ENCODE peak calls at places on chromosome 6, in seven cellular contexts. W is cardiac muscle cell; R is CD8-positive, alpha-beta T cell; P is stomach; F is left ventricle myocardium inferior; Q is sigmoid colon; N is A549. G is an unnamed sample. For H3K4me1, the result is how much of the 10 kb centered on the place peaks cover.

GRCh38 chr6:44342052-44342451 is 398 bp upstream of the SPATS1 start:
- DNase-seq in W (no peak), R (no peak), P (no peak), F (no peak), Q (no peak), N (no peak), G (no peak)

GRCh38 chr6:45730232-45730631 is 285.4 kb downstream of the CLIC5 start:
- DNase-seq in W (no peak), R (no peak), P (no peak), F (no peak), Q (no peak), N (no peak), G (no peak)

GRCh38 chr6:80531676-80532619 is 425.5 kb downstream of the BCKDHB start:
- DNase-seq in W (no peak), R (no peak), P (no peak), F (no peak), Q (no peak), N (no peak), G (no peak)

GRCh38 chr6:159788276-159788675 is 1.1 kb downstream of the TCP1 start:
- DNase-seq in W (no peak), R (peak), P (no peak), F (no peak), Q (no peak), N (no peak), G (no peak)

GRCh38 chr6:145360865-145361264 is 374.5 kb downstream of the EPM2A start:
- DNase-seq in W (no peak), R (no peak), P (no peak), F (no peak), Q (no peak), N (peak), G (peak)

GRCh38 chr6:39933669-39934059 is 598 bp downstream of the MOCS1 start:
- DNase-seq in W (no peak), R (no peak), P (no peak), F (no peak), Q (no peak), N (no peak), G (no peak)

GRCh38 chr6:156685823-156686428 is 91.3 kb upstream of the ARID1B start:
- DNase-seq in W (no peak), R (no peak), P (no peak), F (no peak), Q (no peak), N (no peak), G (no peak)

GRCh38 chr6:2158596-2159271 is 86.7 kb downstream of the GMDS start:
- DNase-seq in W (peak), R (no peak), P (no peak), F (no peak), Q (no peak), N (peak), G (peak)

GRCh38 chr6:72626126-72626525 is 4.3 kb downstream of the KCNQ5 start:
- DNase-seq in W (no peak), R (no peak), P (no peak), F (no peak), Q (no peak), N (no peak), G (no peak)

GRCh38 chr6:79601020-79601609 is 30.0 kb upstream of the SH3BGRL2 start:
- DNase-seq in W (no peak), R (no peak), P (no peak), F (no peak), Q (no peak), N (peak), G (peak)

GRCh38 chr6:150142304-150142656 is 564 bp upstream of the PPP1R14C start:
- DNase-seq in W (peak), R (no peak), P (no peak), F (no peak), Q (no peak), N (no peak), G (no peak)

GRCh38 chr6:15326072-15326614 is 80.3 kb downstream of the JARID2 start:
- DNase-seq in W (no peak), R (peak), P (no peak), F (no peak), Q (no peak), N (no peak), G (no peak)
- H3K4me1 ChIP-seq in W (under half), R (half or more), P (half or more), F (half or more), Q (under half), N (half or more), G (under half)

GRCh38 chr6:70371454-70372105 is 41.7 kb upstream of the FAM135A start:
- DNase-seq in W (peak), R (no peak), P (no peak), F (no peak), Q (no peak), N (peak), G (no peak)
- TF ChIP-seq CTCF in W (peak), R (peak), P (peak), F (peak), Q (peak), N (peak), G (peak)

GRCh38 chr6:170554888-170555137 is 644 bp downstream of the TBP start:
- DNase-seq in W (no peak), R (no peak), P (no peak), F (no peak), Q (no peak), N (no peak), G (no peak)

GRCh38 chr6:170553686-170554085 is 483 bp upstream of the TBP start:
- DNase-seq in W (peak), R (peak), P (peak), F (no peak), Q (no peak), N (no peak), G (peak)

GRCh38 chr6:170552765-170553685 is at the start of gene PSMB1:
- DNase-seq in W (peak), R (peak), P (peak), F (peak), Q (peak), N (peak), G (peak)

GRCh38 chr6:170554086-170554887 is at the start of gene TBP:
- DNase-seq in W (peak), R (peak), P (peak), F (peak), Q (peak), N (peak), G (peak)

GRCh38 chr6:170555305-170555704 is 1.1 kb downstream of the TBP start:
- DNase-seq in W (no peak), R (no peak), P (no peak), F (no peak), Q (no peak), N (no peak), G (no peak)
- H3K4me3 ChIP-seq in W (peak), R (peak), P (peak), F (peak), Q (no peak), N (peak), G (peak)

GRCh38 chr6:32175322-32175710 is 568 bp downstream of the AGPAT1 start:
- DNase-seq in W (no peak), R (no peak), P (no peak), F (no peak), Q (no peak), N (no peak), G (no peak)
- H3K4me1 ChIP-seq in W (under half), R (half or more), P (half or more), F (half or more), Q (under half), N (under half), G (under half)

GRCh38 chr6:117351521-117351920 is 74.2 kb downstream of the ROS1 start:
- DNase-seq in W (no peak), R (no peak), P (no peak), F (no peak), Q (no peak), N (no peak), G (no peak)

GRCh38 chr6:117354671-117355070 is 71.1 kb downstream of the ROS1 start:
- DNase-seq in W (no peak), R (no peak), P (no peak), F (no peak), Q (no peak), N (no peak), G (no peak)

DNA sequence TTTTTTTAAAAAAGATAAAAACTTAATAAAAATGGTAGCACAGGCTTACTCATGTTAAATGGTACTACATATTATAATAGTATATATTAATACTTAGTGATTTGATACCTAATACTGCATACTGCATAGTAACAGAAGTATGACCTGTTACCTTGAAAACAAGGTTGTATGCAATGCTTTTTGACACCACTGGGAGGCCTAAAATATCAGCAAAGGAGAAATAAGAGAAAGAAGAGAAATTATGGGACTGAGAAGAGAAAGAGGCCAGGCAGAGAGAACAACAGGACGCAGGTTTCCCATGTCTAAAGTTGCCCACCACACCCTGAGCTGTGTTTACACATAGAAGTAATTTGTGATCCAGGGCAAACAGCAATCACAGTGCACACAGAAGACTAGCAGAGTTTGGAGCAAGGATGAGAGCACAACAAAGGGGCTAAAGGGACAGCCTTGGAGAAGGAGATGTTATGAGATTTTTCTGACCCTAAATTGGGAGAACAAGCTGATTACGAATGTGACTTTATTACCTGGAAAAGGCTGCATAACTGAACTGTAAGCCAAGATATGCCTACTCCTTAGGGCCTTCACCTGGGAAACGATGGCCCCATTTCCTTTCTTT is 73.2 kb downstream of the ROS1 start:
- DNase-seq in W (no peak), R (no peak), P (no peak), F (no peak), Q (no peak), N (peak), G (no peak)
- TF ChIP-seq CTCF in W (peak), R (peak), P (peak), F (peak), Q (no peak), N (peak), G (peak)

GRCh38 chr6:68729377-68729903 is 94.4 kb downstream of the ADGRB3 start:
- DNase-seq in W (no peak), R (no peak), P (no peak), F (no peak), Q (no peak), N (no peak), G (no peak)

GRCh38 chr6:68727699-68728098 is 92.6 kb downstream of the ADGRB3 start:
- DNase-seq in W (no peak), R (no peak), P (no peak), F (no peak), Q (no peak), N (no peak), G (no peak)

GRCh38 chr6:68726992-68727391 is 91.9 kb downstream of the ADGRB3 start:
- DNase-seq in W (no peak), R (no peak), P (no peak), F (no peak), Q (no peak), N (no peak), G (no peak)

GRCh38 chr6:68728580-68728979 is 93.5 kb downstream of the ADGRB3 start:
- DNase-seq in W (no peak), R (no peak), P (no peak), F (no peak), Q (no peak), N (no peak), G (no peak)

GRCh38 chr6:68728124-68728523 is 93.0 kb downstream of the ADGRB3 start:
- DNase-seq in W (no peak), R (no peak), P (no peak), F (no peak), Q (no peak), N (no peak), G (no peak)
- H3K4me3 ChIP-seq in W (no peak), R (no peak), P (no peak), F (no peak), Q (no peak), N (no peak), G (no peak)

GRCh38 chr6:52664991-52665686 is 5.8 kb upstream of the TMEM14A start:
- DNase-seq in W (no peak), R (no peak), P (no peak), F (no peak), Q (no peak), N (no peak), G (no peak)

GRCh38 chr6:52670502-52671409 is at the start of gene TMEM14A:
- DNase-seq in W (peak), R (peak), P (peak), F (peak), Q (peak), N (peak), G (peak)

GRCh38 chr6:52664185-52664990 is 6.5 kb upstream of the TMEM14A start:
- DNase-seq in W (peak), R (peak), P (peak), F (peak), Q (peak), N (peak), G (peak)

GRCh38 chr6:52666523-52666922 is 4.4 kb upstream of the TMEM14A start:
- DNase-seq in W (no peak), R (no peak), P (no peak), F (no peak), Q (no peak), N (no peak), G (no peak)

DNA sequence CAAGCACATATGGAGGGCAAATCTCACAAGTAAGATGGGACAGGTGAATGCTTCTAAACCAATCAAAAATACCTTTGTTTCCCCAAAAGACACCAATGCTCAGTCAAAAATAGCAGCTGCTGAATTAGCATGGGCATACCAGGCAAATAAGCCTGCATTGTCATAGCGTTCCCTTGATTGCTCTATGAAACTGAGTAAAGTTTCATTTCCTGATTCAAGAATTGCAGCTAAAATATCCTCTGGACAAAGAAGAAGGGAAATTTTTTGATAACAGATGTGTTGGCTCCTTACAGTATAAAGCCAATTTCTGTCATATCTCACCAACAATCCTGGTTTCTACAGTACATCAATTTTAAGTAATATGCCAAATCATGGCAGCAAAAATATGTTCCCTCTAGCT is 3.3 kb upstream of the TMEM14A start:
- DNase-seq in W (no peak), R (no peak), P (no peak), F (no peak), Q (no peak), N (no peak), G (no peak)
- H3K4me1 ChIP-seq in W (under half), R (under half), P (half or more), F (under half), Q (under half), N (under half), G (under half)

G was measured in Caco-2.